ENCODE peak calls at places on chromosomes 7 and 10, in nine cellular contexts. Y, B, Z, I, T, L, R, M and J are unnamed samples.
A peak's percentile ranks its signal among the peaks of the same experiment; 100 is the strongest.

GRCh38 chr10:31319602-31320178 is 674 bp downstream of the ZEB1 start:
- DNase-seq in Y (no peak), B (no peak), Z (no peak), I (no peak), T (peak; percentile 75), L (peak; percentile 27), R (no peak), M (peak; percentile 25), J (no peak)

GRCh38 chr10:58063854-58064480 is 203.7 kb downstream of the IPMK start:
- DNase-seq in Y (no peak), B (no peak), Z (no peak), I (no peak), T (no peak), L (peak; percentile 9), R (peak; percentile 68), M (no peak), J (no peak)

GRCh38 chr7:55571534-55572377 is 546 bp downstream of the VOPP1 start:
- DNase-seq in Y (peak; percentile 54), B (peak; percentile 58), Z (no peak), I (peak; percentile 80), T (peak; percentile 80), L (peak; percentile 71), R (peak; percentile 68), M (peak; percentile 80), J (no peak)

GRCh38 chr7:7274782-7275181 is 92.4 kb downstream of the C1GALT1 start:
- DNase-seq in Y (no peak), B (no peak), Z (no peak), I (no peak), T (peak; percentile 17), L (no peak), R (no peak), M (no peak), J (no peak)

GRCh38 chr7:31067491-31067890 is 15.4 kb downstream of the ADCYAP1R1 start:
- DNase-seq in Y (no peak), B (no peak), Z (no peak), I (no peak), T (no peak), L (no peak), R (no peak), M (no peak), J (no peak)

GRCh38 chr7:127587663-127588018 is 570 bp upstream of the ARF5 start:
- DNase-seq in Y (no peak), B (no peak), Z (no peak), I (no peak), T (no peak), L (no peak), R (peak; percentile 27), M (no peak), J (no peak)

GRCh38 chr7:92595281-92595680 is 5.1 kb upstream of the FAM133B start:
- DNase-seq in Y (no peak), B (no peak), Z (peak; percentile 69), I (no peak), T (no peak), L (no peak), R (no peak), M (no peak), J (peak; percentile 80)

GRCh38 chr10:79105164-79105739 is 36.5 kb downstream of the ZMIZ1 start:
- DNase-seq in Y (no peak), B (no peak), Z (no peak), I (no peak), T (peak; percentile 24), L (no peak), R (no peak), M (no peak), J (no peak)

GRCh38 chr10:43138757-43139241 is 554 bp downstream of the CSGALNACT2 start:
- DNase-seq in Y (peak; percentile 54), B (no peak), Z (no peak), I (peak; percentile 76), T (no peak), L (no peak), R (peak; percentile 36), M (peak; percentile 62), J (no peak)

GRCh38 chr7:139916717-139917395 is 87.8 kb downstream of the TBXAS1 start:
- DNase-seq in Y (no peak), B (no peak), Z (no peak), I (peak; percentile 34), T (no peak), L (no peak), R (no peak), M (no peak), J (no peak)

DNA sequence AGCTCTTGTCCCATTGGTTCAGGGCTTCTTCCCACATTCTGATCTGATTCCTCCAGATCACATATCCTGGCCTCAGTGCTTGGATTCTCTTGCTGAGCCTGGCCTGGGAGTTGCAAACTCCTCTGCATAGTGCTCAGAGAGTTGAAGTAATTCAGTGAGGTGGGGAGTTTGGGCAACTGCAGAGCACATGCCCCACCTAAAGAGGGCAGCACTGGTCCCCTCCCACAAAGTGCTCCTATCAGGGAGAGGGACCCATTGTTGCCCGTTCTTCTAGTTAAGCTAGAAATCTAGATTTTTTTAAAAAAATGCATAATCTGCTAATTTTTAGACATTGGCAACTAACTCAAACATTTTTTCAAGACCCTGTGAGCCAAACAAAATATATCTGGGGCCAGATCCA is 45.1 kb downstream of the CHN2 start:
- DNase-seq in Y (no peak), B (no peak), Z (no peak), I (peak; percentile 5), T (peak; percentile 9), L (no peak), R (peak; percentile 23), M (peak; percentile 42), J (no peak)
- TF ChIP-seq CTCF in Y (peak; percentile 51), B (peak; percentile 41), Z (peak; percentile 19), I (peak; percentile 17), T (peak; percentile 49), L (peak; percentile 14), R (peak; percentile 44), M (peak; percentile 81), J (peak; percentile 69)

GRCh38 chr7:21986101-21986500 is 40.4 kb upstream of the CDCA7L start:
- DNase-seq in Y (no peak), B (no peak), Z (no peak), I (no peak), T (no peak), L (no peak), R (no peak), M (no peak), J (no peak)
- TF ChIP-seq CTCF in Y (no peak), B (no peak), Z (no peak), I (no peak), T (no peak), L (no peak), R (no peak), M (no peak), J (no peak)

GRCh38 chr10:109647627-109648026 is 275.7 kb downstream of the XPNPEP1 start:
- DNase-seq in Y (no peak), B (no peak), Z (no peak), I (no peak), T (no peak), L (no peak), R (peak; percentile 64), M (peak; percentile 20), J (no peak)
- TF ChIP-seq CTCF in Y (no peak), B (no peak), Z (no peak), I (no peak), T (peak; percentile 17), L (no peak), R (no peak), M (peak; percentile 44), J (no peak)

DNA sequence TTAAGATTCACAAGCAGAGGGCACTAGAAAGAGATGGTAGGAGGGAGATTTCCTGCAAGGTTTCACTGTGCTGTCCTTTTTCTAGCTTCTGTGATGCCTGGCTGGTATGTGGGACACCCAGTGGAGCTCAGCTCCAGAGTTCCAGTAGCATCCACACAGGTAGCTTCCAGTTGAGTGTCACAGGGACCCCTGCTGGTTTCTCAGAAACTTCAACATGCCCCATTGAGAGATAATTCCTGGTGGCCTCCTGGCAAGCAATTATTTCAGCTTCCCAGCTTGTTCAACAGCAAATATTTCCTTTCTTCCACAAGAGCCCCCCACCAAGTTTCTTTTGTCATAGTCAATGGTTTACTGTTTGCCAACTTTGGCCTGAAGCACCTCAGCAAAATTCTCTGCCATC is 858.7 kb downstream of the REEP3 start:
- DNase-seq in Y (no peak), B (no peak), Z (no peak), I (no peak), T (no peak), L (peak; percentile 28), R (peak; percentile 35), M (peak; percentile 6), J (no peak)
- TF ChIP-seq CTCF in Y (no peak), B (no peak), Z (no peak), I (no peak), T (no peak), L (peak; percentile 17), R (no peak), M (no peak), J (no peak)

DNA sequence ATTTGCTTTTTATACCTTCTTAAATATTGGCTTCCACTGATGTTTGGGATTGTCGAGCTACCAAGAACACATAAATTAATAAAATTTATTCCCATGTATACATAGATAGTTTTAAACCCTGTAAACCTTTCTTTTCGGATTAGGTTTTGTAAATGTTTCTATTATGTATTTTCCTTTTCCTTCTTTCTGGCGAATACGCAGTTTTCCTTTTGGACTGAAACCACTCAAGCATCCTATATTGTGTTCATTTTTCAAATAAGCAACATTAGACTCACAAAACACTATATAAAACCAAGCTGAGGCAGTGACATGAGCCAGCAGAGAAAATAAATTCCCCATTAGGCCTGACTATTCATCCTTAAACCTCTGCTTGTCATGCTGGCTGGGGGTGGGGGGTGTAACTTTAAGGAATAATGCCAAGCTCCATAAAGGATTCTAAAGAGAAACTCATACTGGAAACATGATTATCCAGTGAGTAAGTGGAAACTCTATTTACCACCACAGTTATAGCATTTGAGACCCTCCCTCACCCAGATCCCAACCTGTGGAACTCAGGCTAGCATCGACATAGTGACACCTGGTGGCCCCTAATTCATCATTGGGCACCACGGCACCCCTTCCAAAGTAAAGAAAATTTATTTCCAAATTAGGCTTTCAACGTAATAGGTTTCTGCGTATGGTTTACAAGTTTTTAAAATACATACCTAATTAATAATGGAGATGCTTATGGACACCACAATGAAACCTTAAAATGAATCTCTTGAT is 86.5 kb upstream of the CELF2 start:
- DNase-seq in Y (no peak), B (no peak), Z (no peak), I (no peak), T (peak; percentile 36), L (peak; percentile 24), R (no peak), M (no peak), J (no peak)
- TF ChIP-seq CTCF in Y (no peak), B (no peak), Z (peak; percentile 10), I (no peak), T (peak; percentile 54), L (peak; percentile 30), R (no peak), M (no peak), J (peak; percentile 6)

GRCh38 chr7:132004528-132004927 is 448.1 kb upstream of the PODXL start:
- DNase-seq in Y (peak; percentile 55), B (no peak), Z (no peak), I (no peak), T (no peak), L (peak; percentile 51), R (no peak), M (no peak), J (no peak)
- TF ChIP-seq CTCF in Y (peak; percentile 45), B (no peak), Z (peak; percentile 38), I (no peak), T (peak; percentile 10), L (peak; percentile 40), R (no peak), M (no peak), J (peak; percentile 45)